ENCODE peak calls at places on chromosomes 12 and 14, in seven cellular contexts. One of them, this sample, is unnamed.

GRCh38 chr12:47236109-47236714 is 156.5 kb upstream of the AMIGO2 start:
- DNase-seq in neuronal stem cell: no peak
- DNase-seq in IMR-90: peak
- DNase-seq in H9: no peak
- DNase-seq in mesenchymal stem cell: peak
- DNase-seq in H1: no peak
- DNase-seq in trophoblast cell: peak
- DNase-seq in this sample: no peak

GRCh38 chr12:9367828-9368227 is 159.6 kb upstream of the PZP start:
- DNase-seq in neuronal stem cell: no peak
- DNase-seq in IMR-90: no peak
- DNase-seq in H9: no peak
- DNase-seq in mesenchymal stem cell: peak
- DNase-seq in H1: no peak
- DNase-seq in trophoblast cell: no peak
- DNase-seq in this sample: peak

GRCh38 chr12:106894774-106895173 is 60.9 kb upstream of the TMEM263 start:
- DNase-seq in neuronal stem cell: no peak
- DNase-seq in IMR-90: peak
- DNase-seq in H9: no peak
- DNase-seq in mesenchymal stem cell: no peak
- DNase-seq in H1: no peak
- DNase-seq in trophoblast cell: no peak
- DNase-seq in this sample: no peak

GRCh38 chr12:100827901-100828520 is 33.4 kb downstream of the ANO4 start:
- DNase-seq in neuronal stem cell: peak
- DNase-seq in IMR-90: peak
- DNase-seq in H9: no peak
- DNase-seq in mesenchymal stem cell: peak
- DNase-seq in H1: no peak
- DNase-seq in trophoblast cell: peak
- DNase-seq in this sample: peak

GRCh38 chr12:103810108-103810507 is 30.9 kb downstream of the NT5DC3 start:
- DNase-seq in neuronal stem cell: no peak
- DNase-seq in IMR-90: no peak
- DNase-seq in H9: no peak
- DNase-seq in mesenchymal stem cell: no peak
- DNase-seq in H1: no peak
- DNase-seq in trophoblast cell: no peak
- DNase-seq in this sample: no peak

GRCh38 chr12:50764861-50765324 is 992 bp downstream of the ATF1 start:
- DNase-seq in neuronal stem cell: no peak
- DNase-seq in IMR-90: peak
- DNase-seq in H9: no peak
- DNase-seq in mesenchymal stem cell: peak
- DNase-seq in H1: no peak
- DNase-seq in trophoblast cell: peak
- DNase-seq in this sample: peak

GRCh38 chr12:69502342-69503081 is 32.3 kb downstream of the FRS2 start:
- DNase-seq in neuronal stem cell: no peak
- DNase-seq in IMR-90: no peak
- DNase-seq in H9: no peak
- DNase-seq in mesenchymal stem cell: no peak
- DNase-seq in H1: no peak
- DNase-seq in trophoblast cell: peak
- DNase-seq in this sample: no peak

GRCh38 chr12:26027401-26027800 is 68.9 kb downstream of the RASSF8 start:
- DNase-seq in neuronal stem cell: no peak
- DNase-seq in IMR-90: no peak
- DNase-seq in H9: no peak
- DNase-seq in mesenchymal stem cell: no peak
- DNase-seq in H1: no peak
- DNase-seq in trophoblast cell: no peak
- DNase-seq in this sample: peak

GRCh38 chr12:65656904-65657351 is 167.4 kb upstream of the HMGA2 start:
- DNase-seq in neuronal stem cell: no peak
- DNase-seq in IMR-90: peak
- DNase-seq in H9: no peak
- DNase-seq in mesenchymal stem cell: peak
- DNase-seq in H1: no peak
- DNase-seq in trophoblast cell: no peak
- DNase-seq in this sample: no peak

GRCh38 chr14:64149921-64150320 is 144.2 kb downstream of the ESR2 start:
- DNase-seq in neuronal stem cell: no peak
- DNase-seq in IMR-90: no peak
- DNase-seq in H9: no peak
- DNase-seq in mesenchymal stem cell: no peak
- DNase-seq in H1: no peak
- DNase-seq in trophoblast cell: no peak
- DNase-seq in this sample: no peak

DNA sequence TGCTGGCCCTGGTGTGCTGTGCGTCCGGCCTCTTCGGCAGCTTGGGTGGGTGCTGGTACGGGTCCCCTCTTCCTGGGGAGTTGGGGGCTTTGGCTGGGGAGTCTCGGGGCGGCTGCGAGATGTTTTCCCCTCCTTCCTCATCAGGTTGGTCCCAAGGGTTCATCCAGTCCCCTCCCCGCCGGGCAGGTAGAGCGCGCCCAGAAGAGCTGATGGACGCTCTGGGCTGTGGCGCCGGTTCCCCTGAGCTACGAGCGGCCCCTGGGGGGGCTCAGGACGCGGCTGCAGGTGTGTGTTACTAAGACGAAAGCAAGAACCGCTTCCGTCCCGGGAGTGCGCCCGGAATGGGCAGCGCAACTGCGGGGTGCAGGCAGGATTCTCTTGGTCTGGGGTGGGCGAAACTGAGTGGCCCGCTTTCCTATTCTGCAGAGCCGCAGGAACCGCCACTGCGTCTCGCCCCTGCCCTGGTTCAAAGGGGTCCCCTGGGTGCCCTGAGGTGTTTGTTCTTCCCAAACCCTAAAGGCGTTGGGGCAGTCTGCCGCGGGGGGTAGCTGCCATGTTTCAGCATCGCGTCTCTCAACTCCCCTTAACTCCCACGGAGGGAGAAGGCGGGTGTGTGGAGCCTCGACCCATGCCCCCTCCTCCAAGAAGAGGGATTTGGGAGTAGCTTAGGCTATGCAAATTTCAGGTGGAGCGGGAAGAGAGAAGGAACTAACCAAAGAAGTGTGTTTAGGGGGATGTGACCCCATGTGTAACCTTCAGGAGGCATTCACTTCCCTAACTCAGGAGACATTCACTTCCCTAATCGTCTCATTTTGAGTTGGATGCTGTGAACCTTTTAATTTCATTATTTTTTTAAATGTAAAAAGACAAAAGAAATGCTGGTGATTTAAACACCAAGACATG is 1.2 kb downstream of the SLC24A4 start:
- DNase-seq in neuronal stem cell: no peak
- DNase-seq in IMR-90: no peak
- DNase-seq in H9: peak
- DNase-seq in mesenchymal stem cell: no peak
- DNase-seq in H1: peak
- DNase-seq in trophoblast cell: no peak
- DNase-seq in this sample: no peak
- H3K4ac ChIP-seq in neuronal stem cell: no peak
- H3K4ac ChIP-seq in IMR-90: no peak
- H3K4ac ChIP-seq in H9: no peak
- H3K4ac ChIP-seq in mesenchymal stem cell: no peak
- H3K4ac ChIP-seq in H1: no peak
- H3K4ac ChIP-seq in trophoblast cell: no peak
- H3K4ac ChIP-seq in this sample: no peak

GRCh38 chr14:91059576-91060471 is 617 bp downstream of the RPS6KA5 start:
- DNase-seq in neuronal stem cell: peak
- DNase-seq in IMR-90: no peak
- DNase-seq in H9: peak
- DNase-seq in mesenchymal stem cell: no peak
- DNase-seq in H1: peak
- DNase-seq in trophoblast cell: peak
- DNase-seq in this sample: peak

GRCh38 chr14:91058017-91058675 is 2.3 kb downstream of the RPS6KA5 start:
- DNase-seq in neuronal stem cell: no peak
- DNase-seq in IMR-90: no peak
- DNase-seq in H9: no peak
- DNase-seq in mesenchymal stem cell: peak
- DNase-seq in H1: no peak
- DNase-seq in trophoblast cell: peak
- DNase-seq in this sample: no peak

GRCh38 chr14:91060472-91061308 is at the start of gene RPS6KA5:
- DNase-seq in neuronal stem cell: peak
- DNase-seq in IMR-90: peak
- DNase-seq in H9: peak
- DNase-seq in mesenchymal stem cell: peak
- DNase-seq in H1: peak
- DNase-seq in trophoblast cell: peak
- DNase-seq in this sample: peak

GRCh38 chr14:91056361-91056760 is 4.1 kb downstream of the RPS6KA5 start:
- DNase-seq in neuronal stem cell: no peak
- DNase-seq in IMR-90: no peak
- DNase-seq in H9: no peak
- DNase-seq in mesenchymal stem cell: no peak
- DNase-seq in H1: no peak
- DNase-seq in trophoblast cell: no peak
- DNase-seq in this sample: no peak

GRCh38 chr14:91055016-91055415 is 5.4 kb downstream of the RPS6KA5 start:
- DNase-seq in neuronal stem cell: no peak
- DNase-seq in IMR-90: no peak
- DNase-seq in H9: no peak
- DNase-seq in mesenchymal stem cell: no peak
- DNase-seq in H1: no peak
- DNase-seq in trophoblast cell: no peak
- DNase-seq in this sample: no peak
- H2BK120ac ChIP-seq in neuronal stem cell: no peak
- H2BK120ac ChIP-seq in IMR-90: no peak
- H2BK120ac ChIP-seq in H9: no peak
- H2BK120ac ChIP-seq in mesenchymal stem cell: no peak
- H2BK120ac ChIP-seq in H1: no peak
- H2BK120ac ChIP-seq in trophoblast cell: no peak
- H2BK120ac ChIP-seq in this sample: no peak

GRCh38 chr12:120089105-120089504 is 27.4 kb downstream of the RAB35 start:
- DNase-seq in neuronal stem cell: no peak
- DNase-seq in IMR-90: no peak
- DNase-seq in H9: no peak
- DNase-seq in mesenchymal stem cell: no peak
- DNase-seq in H1: no peak
- DNase-seq in trophoblast cell: no peak
- DNase-seq in this sample: no peak

GRCh38 chr12:120085920-120086319 is 30.6 kb downstream of the RAB35 start:
- DNase-seq in neuronal stem cell: no peak
- DNase-seq in IMR-90: no peak
- DNase-seq in H9: peak
- DNase-seq in mesenchymal stem cell: no peak
- DNase-seq in H1: no peak
- DNase-seq in trophoblast cell: no peak
- DNase-seq in this sample: peak

GRCh38 chr12:120090211-120090610 is 26.3 kb downstream of the RAB35 start:
- DNase-seq in neuronal stem cell: no peak
- DNase-seq in IMR-90: no peak
- DNase-seq in H9: no peak
- DNase-seq in mesenchymal stem cell: no peak
- DNase-seq in H1: no peak
- DNase-seq in trophoblast cell: no peak
- DNase-seq in this sample: no peak

GRCh38 chr12:120089796-120090195 is 26.8 kb downstream of the RAB35 start:
- DNase-seq in neuronal stem cell: no peak
- DNase-seq in IMR-90: no peak
- DNase-seq in H9: no peak
- DNase-seq in mesenchymal stem cell: no peak
- DNase-seq in H1: no peak
- DNase-seq in trophoblast cell: no peak
- DNase-seq in this sample: no peak

DNA sequence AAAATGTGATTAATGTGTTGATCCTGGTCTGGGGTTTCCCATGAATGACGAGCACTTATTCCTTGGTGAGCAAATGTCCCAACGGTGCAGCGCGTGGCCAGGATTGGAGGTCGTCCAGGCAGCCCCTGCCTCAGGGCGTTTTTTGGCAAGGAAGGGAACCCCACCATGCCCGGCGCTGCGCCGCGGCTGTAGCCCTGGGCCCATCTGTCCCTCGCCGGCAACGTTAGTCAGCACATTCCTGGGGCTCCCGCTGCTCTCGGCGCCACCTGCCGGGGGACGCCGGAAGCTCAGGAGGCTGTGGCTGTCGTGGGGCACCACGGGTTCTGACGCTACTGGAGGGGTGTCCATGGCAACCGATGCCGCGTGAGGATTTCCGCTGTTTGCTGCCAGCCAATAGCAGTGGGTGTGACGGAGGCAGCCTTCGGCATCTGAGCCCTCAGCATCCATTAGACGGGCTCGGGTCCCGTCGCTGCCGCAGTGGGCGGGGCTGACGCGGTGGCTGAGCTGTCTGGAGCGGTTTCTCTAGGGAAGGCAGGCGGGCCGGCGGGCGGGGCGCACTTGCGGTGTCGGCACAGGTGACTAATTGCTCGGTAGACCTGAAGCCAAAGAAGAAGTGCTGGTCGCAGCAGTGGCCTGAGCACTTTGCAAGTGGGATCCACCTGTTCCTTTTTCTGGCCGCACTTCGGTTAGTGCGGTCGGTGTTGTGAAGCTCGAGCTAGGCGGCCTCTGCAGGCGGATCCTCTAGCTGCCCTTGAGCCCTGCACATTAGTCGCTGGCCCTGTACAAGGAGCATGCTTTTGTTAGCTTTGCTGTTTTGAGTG is 29.5 kb downstream of the RAB35 start:
- DNase-seq in neuronal stem cell: peak
- DNase-seq in IMR-90: peak
- DNase-seq in H9: peak
- DNase-seq in mesenchymal stem cell: peak
- DNase-seq in H1: peak
- DNase-seq in trophoblast cell: peak
- DNase-seq in this sample: peak
- H2BK5ac ChIP-seq in neuronal stem cell: no peak
- H2BK5ac ChIP-seq in IMR-90: peak
- H2BK5ac ChIP-seq in H9: no peak
- H2BK5ac ChIP-seq in mesenchymal stem cell: no peak
- H2BK5ac ChIP-seq in H1: peak
- H2BK5ac ChIP-seq in trophoblast cell: no peak
- H2BK5ac ChIP-seq in this sample: no peak

GRCh38 chr12:57837779-57838562 is 8.6 kb downstream of the CTDSP2 start:
- DNase-seq in neuronal stem cell: no peak
- DNase-seq in IMR-90: peak
- DNase-seq in H9: peak
- DNase-seq in mesenchymal stem cell: peak
- DNase-seq in H1: no peak
- DNase-seq in trophoblast cell: no peak
- DNase-seq in this sample: peak

GRCh38 chr12:57834086-57834876 is 12.2 kb downstream of the CTDSP2 start:
- DNase-seq in neuronal stem cell: no peak
- DNase-seq in IMR-90: no peak
- DNase-seq in H9: no peak
- DNase-seq in mesenchymal stem cell: no peak
- DNase-seq in H1: no peak
- DNase-seq in trophoblast cell: no peak
- DNase-seq in this sample: no peak

GRCh38 chr12:57833672-57834071 is 12.9 kb downstream of the CTDSP2 start:
- DNase-seq in neuronal stem cell: no peak
- DNase-seq in IMR-90: no peak
- DNase-seq in H9: no peak
- DNase-seq in mesenchymal stem cell: no peak
- DNase-seq in H1: no peak
- DNase-seq in trophoblast cell: no peak
- DNase-seq in this sample: no peak

GRCh38 chr12:57836442-57837375 is 9.8 kb downstream of the CTDSP2 start:
- DNase-seq in neuronal stem cell: no peak
- DNase-seq in IMR-90: peak
- DNase-seq in H9: peak
- DNase-seq in mesenchymal stem cell: peak
- DNase-seq in H1: no peak
- DNase-seq in trophoblast cell: no peak
- DNase-seq in this sample: peak

GRCh38 chr12:57835366-57836288 is 10.9 kb downstream of the CTDSP2 start:
- DNase-seq in neuronal stem cell: no peak
- DNase-seq in IMR-90: no peak
- DNase-seq in H9: no peak
- DNase-seq in mesenchymal stem cell: no peak
- DNase-seq in H1: no peak
- DNase-seq in trophoblast cell: no peak
- DNase-seq in this sample: no peak
- H3K4ac ChIP-seq in neuronal stem cell: no peak
- H3K4ac ChIP-seq in IMR-90: peak
- H3K4ac ChIP-seq in H9: no peak
- H3K4ac ChIP-seq in mesenchymal stem cell: peak
- H3K4ac ChIP-seq in H1: peak
- H3K4ac ChIP-seq in trophoblast cell: peak
- H3K4ac ChIP-seq in this sample: no peak